ENCODE peak calls at places on chromosomes 6 and 20, in seven cellular contexts. One of them, this sample, is unnamed.
A peak's percentile ranks its signal among the peaks of the same experiment; 100 is the strongest.

GRCh38 chr6:35640017-35640664 is 48.6 kb downstream of the FKBP5 start:
- DNase-seq in H1: no peak
- DNase-seq in IMR-90: peak; percentile 62
- DNase-seq in mesenchymal stem cell: no peak
- DNase-seq in mesendoderm: no peak
- DNase-seq in H9: no peak
- DNase-seq in neuronal stem cell: no peak
- DNase-seq in this sample: no peak

GRCh38 chr6:37819177-37819801 is at the start of gene ZFAND3:
- DNase-seq in H1: peak; percentile 98
- DNase-seq in IMR-90: peak; percentile 96
- DNase-seq in mesenchymal stem cell: peak; percentile 98
- DNase-seq in mesendoderm: peak; percentile 98
- DNase-seq in H9: peak; percentile 96
- DNase-seq in neuronal stem cell: peak; percentile 98
- DNase-seq in this sample: peak; percentile 99

GRCh38 chr6:14880052-14880451 is 365.8 kb upstream of the JARID2 start:
- DNase-seq in H1: no peak
- DNase-seq in IMR-90: no peak
- DNase-seq in mesenchymal stem cell: no peak
- DNase-seq in mesendoderm: no peak
- DNase-seq in H9: no peak
- DNase-seq in neuronal stem cell: no peak
- DNase-seq in this sample: no peak

GRCh38 chr6:104607501-104607900 is 252.2 kb downstream of the HACE1 start:
- DNase-seq in H1: no peak
- DNase-seq in IMR-90: no peak
- DNase-seq in mesenchymal stem cell: no peak
- DNase-seq in mesendoderm: no peak
- DNase-seq in H9: no peak
- DNase-seq in neuronal stem cell: no peak
- DNase-seq in this sample: no peak

GRCh38 chr6:47701374-47701773 is 3.0 kb downstream of the ADGRF4 start:
- DNase-seq in H1: no peak
- DNase-seq in IMR-90: no peak
- DNase-seq in mesenchymal stem cell: peak; percentile 13
- DNase-seq in mesendoderm: peak; percentile 14
- DNase-seq in H9: no peak
- DNase-seq in neuronal stem cell: no peak
- DNase-seq in this sample: peak; percentile 68

GRCh38 chr6:159969921-159970320 is 1.0 kb downstream of the IGF2R start:
- DNase-seq in H1: no peak
- DNase-seq in IMR-90: peak; percentile 84
- DNase-seq in mesenchymal stem cell: peak; percentile 94
- DNase-seq in mesendoderm: peak; percentile 91
- DNase-seq in H9: no peak
- DNase-seq in neuronal stem cell: peak; percentile 64
- DNase-seq in this sample: peak; percentile 68

GRCh38 chr6:81557811-81558210 is 194.7 kb downstream of the TENT5A start:
- DNase-seq in H1: no peak
- DNase-seq in IMR-90: no peak
- DNase-seq in mesenchymal stem cell: no peak
- DNase-seq in mesendoderm: peak; percentile 56
- DNase-seq in H9: no peak
- DNase-seq in neuronal stem cell: no peak
- DNase-seq in this sample: peak; percentile 74

GRCh38 chr20:14407336-14407735 is 69.9 kb upstream of the FLRT3 start:
- DNase-seq in H1: no peak
- DNase-seq in IMR-90: no peak
- DNase-seq in mesenchymal stem cell: no peak
- DNase-seq in mesendoderm: no peak
- DNase-seq in H9: no peak
- DNase-seq in neuronal stem cell: no peak
- DNase-seq in this sample: no peak

GRCh38 chr20:58059145-58059544 is 169.3 kb downstream of the ANKRD60 start:
- DNase-seq in H1: peak; percentile 20
- DNase-seq in IMR-90: no peak
- DNase-seq in mesenchymal stem cell: no peak
- DNase-seq in mesendoderm: no peak
- DNase-seq in H9: no peak
- DNase-seq in neuronal stem cell: no peak
- DNase-seq in this sample: no peak

GRCh38 chr20:35312348-35312747 is 20.1 kb upstream of the FAM83C start:
- DNase-seq in H1: no peak
- DNase-seq in IMR-90: peak; percentile 96
- DNase-seq in mesenchymal stem cell: peak; percentile 87
- DNase-seq in mesendoderm: peak; percentile 86
- DNase-seq in H9: no peak
- DNase-seq in neuronal stem cell: no peak
- DNase-seq in this sample: no peak

GRCh38 chr6:107663308-107663707 is 160.8 kb downstream of the SCML4 start:
- DNase-seq in H1: no peak
- DNase-seq in IMR-90: no peak
- DNase-seq in mesenchymal stem cell: no peak
- DNase-seq in mesendoderm: no peak
- DNase-seq in H9: no peak
- DNase-seq in neuronal stem cell: no peak
- DNase-seq in this sample: no peak

GRCh38 chr6:20366082-20366834 is 35.4 kb upstream of the E2F3 start:
- DNase-seq in H1: no peak
- DNase-seq in IMR-90: no peak
- DNase-seq in mesenchymal stem cell: no peak
- DNase-seq in mesendoderm: peak; percentile 27
- DNase-seq in H9: no peak
- DNase-seq in neuronal stem cell: no peak
- DNase-seq in this sample: peak; percentile 62

GRCh38 chr6:56102216-56102615 is 145.2 kb downstream of the COL21A1 start:
- DNase-seq in H1: no peak
- DNase-seq in IMR-90: no peak
- DNase-seq in mesenchymal stem cell: no peak
- DNase-seq in mesendoderm: no peak
- DNase-seq in H9: no peak
- DNase-seq in neuronal stem cell: no peak
- DNase-seq in this sample: no peak

GRCh38 chr20:11980263-11980662 is 62.6 kb downstream of the BTBD3 start:
- DNase-seq in H1: no peak
- DNase-seq in IMR-90: no peak
- DNase-seq in mesenchymal stem cell: no peak
- DNase-seq in mesendoderm: no peak
- DNase-seq in H9: no peak
- DNase-seq in neuronal stem cell: no peak
- DNase-seq in this sample: no peak

GRCh38 chr6:167398214-167399050 is 73.5 kb downstream of the TTLL2 start:
- DNase-seq in H1: no peak
- DNase-seq in IMR-90: no peak
- DNase-seq in mesenchymal stem cell: no peak
- DNase-seq in mesendoderm: no peak
- DNase-seq in H9: no peak
- DNase-seq in neuronal stem cell: no peak
- DNase-seq in this sample: no peak

GRCh38 chr20:6673071-6673470 is 94.4 kb upstream of the BMP2 start:
- DNase-seq in H1: no peak
- DNase-seq in IMR-90: no peak
- DNase-seq in mesenchymal stem cell: no peak
- DNase-seq in mesendoderm: no peak
- DNase-seq in H9: no peak
- DNase-seq in neuronal stem cell: no peak
- DNase-seq in this sample: no peak

GRCh38 chr6:142871910-142872331 is 73.1 kb downstream of the HIVEP2 start:
- DNase-seq in H1: no peak
- DNase-seq in IMR-90: peak; percentile 96
- DNase-seq in mesenchymal stem cell: peak; percentile 94
- DNase-seq in mesendoderm: no peak
- DNase-seq in H9: no peak
- DNase-seq in neuronal stem cell: no peak
- DNase-seq in this sample: no peak

GRCh38 chr20:11216451-11217314 is 542.9 kb upstream of the JAG1 start:
- DNase-seq in H1: no peak
- DNase-seq in IMR-90: peak; percentile 82
- DNase-seq in mesenchymal stem cell: peak; percentile 40
- DNase-seq in mesendoderm: no peak
- DNase-seq in H9: no peak
- DNase-seq in neuronal stem cell: no peak
- DNase-seq in this sample: peak; percentile 16

GRCh38 chr6:97969065-97969464 is 686.0 kb upstream of the MMS22L start:
- DNase-seq in H1: no peak
- DNase-seq in IMR-90: no peak
- DNase-seq in mesenchymal stem cell: no peak
- DNase-seq in mesendoderm: peak; percentile 69
- DNase-seq in H9: no peak
- DNase-seq in neuronal stem cell: no peak
- DNase-seq in this sample: no peak

GRCh38 chr20:50073500-50073899 is 39.5 kb downstream of the UBE2V1 start:
- DNase-seq in H1: no peak
- DNase-seq in IMR-90: no peak
- DNase-seq in mesenchymal stem cell: no peak
- DNase-seq in mesendoderm: no peak
- DNase-seq in H9: no peak
- DNase-seq in neuronal stem cell: no peak
- DNase-seq in this sample: no peak

GRCh38 chr6:116096979-116097816 is 3.5 kb upstream of the NT5DC1 start:
- DNase-seq in H1: no peak
- DNase-seq in IMR-90: peak; percentile 44
- DNase-seq in mesenchymal stem cell: peak; percentile 21
- DNase-seq in mesendoderm: no peak
- DNase-seq in H9: no peak
- DNase-seq in neuronal stem cell: no peak
- DNase-seq in this sample: peak; percentile 36

GRCh38 chr6:166930354-166930891 is 25.9 kb downstream of the RNASET2 start:
- DNase-seq in H1: no peak
- DNase-seq in IMR-90: no peak
- DNase-seq in mesenchymal stem cell: no peak
- DNase-seq in mesendoderm: no peak
- DNase-seq in H9: no peak
- DNase-seq in neuronal stem cell: no peak
- DNase-seq in this sample: no peak

GRCh38 chr6:156731436-156731835 is 45.7 kb upstream of the ARID1B start:
- DNase-seq in H1: no peak
- DNase-seq in IMR-90: peak; percentile 86
- DNase-seq in mesenchymal stem cell: peak; percentile 27
- DNase-seq in mesendoderm: no peak
- DNase-seq in H9: no peak
- DNase-seq in neuronal stem cell: no peak
- DNase-seq in this sample: no peak
- H3K79me1 ChIP-seq in H1: no peaks in the 10 kb centered on the region
- H3K79me1 ChIP-seq in IMR-90: no peaks in the 10 kb centered on the region
- H3K79me1 ChIP-seq in mesenchymal stem cell: no peaks in the 10 kb centered on the region
- H3K79me1 ChIP-seq in mesendoderm: no peaks in the 10 kb centered on the region
- H3K79me1 ChIP-seq in H9: no peaks in the 10 kb centered on the region
- H3K79me1 ChIP-seq in neuronal stem cell: peaks cover 2% of the 10 kb centered on the region
- H3K79me1 ChIP-seq in this sample: no peaks in the 10 kb centered on the region

DNA sequence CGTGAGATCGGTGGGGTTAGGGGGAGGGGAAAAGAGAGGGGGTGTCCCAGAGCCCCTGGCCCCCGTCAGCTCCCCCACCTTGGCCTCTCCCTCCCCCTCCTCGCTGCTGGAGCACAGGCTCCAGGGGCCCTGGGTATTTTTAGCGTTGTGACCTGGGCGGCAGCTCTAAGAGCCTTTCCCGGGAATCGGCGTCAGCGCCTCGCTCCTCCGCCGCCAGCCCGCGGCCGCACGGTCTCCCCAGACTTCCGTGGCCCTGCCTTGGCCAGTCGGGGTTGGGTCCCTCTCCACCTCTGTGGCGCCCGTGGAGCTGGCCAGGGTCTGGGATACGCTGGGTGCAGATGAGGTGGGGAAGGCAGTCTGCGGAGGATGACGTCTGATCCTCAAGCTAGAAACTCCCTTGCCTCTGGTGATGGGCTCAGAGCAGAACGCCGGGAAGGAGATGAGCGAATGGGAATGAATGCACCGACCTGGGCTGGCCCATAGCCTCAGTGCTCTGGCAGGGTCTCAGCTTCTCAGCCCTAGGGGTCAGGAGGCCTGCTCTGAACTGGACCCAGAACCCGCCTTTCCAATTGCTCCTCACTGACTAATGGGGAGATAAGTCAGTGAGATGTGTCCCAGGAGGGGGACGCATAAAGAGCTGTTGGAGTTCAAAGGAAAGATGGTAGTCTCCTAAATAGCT is 883 bp upstream of the DBNDD2 start:
- DNase-seq in H1: no peak
- DNase-seq in IMR-90: no peak
- DNase-seq in mesenchymal stem cell: peak; percentile 67
- DNase-seq in mesendoderm: peak; percentile 63
- DNase-seq in H9: peak; percentile 52
- DNase-seq in neuronal stem cell: peak; percentile 15
- DNase-seq in this sample: no peak
- H2BK5ac ChIP-seq in H1: peak overlapping the region; percentile 40
- H2BK5ac ChIP-seq in IMR-90: no peak overlapping the region
- H2BK5ac ChIP-seq in mesenchymal stem cell: no peak overlapping the region
- H2BK5ac ChIP-seq in mesendoderm: no peak overlapping the region
- H2BK5ac ChIP-seq in H9: no peak overlapping the region
- H2BK5ac ChIP-seq in neuronal stem cell: peak overlapping the region; percentile 93
- H2BK5ac ChIP-seq in this sample: no peak overlapping the region

DNA sequence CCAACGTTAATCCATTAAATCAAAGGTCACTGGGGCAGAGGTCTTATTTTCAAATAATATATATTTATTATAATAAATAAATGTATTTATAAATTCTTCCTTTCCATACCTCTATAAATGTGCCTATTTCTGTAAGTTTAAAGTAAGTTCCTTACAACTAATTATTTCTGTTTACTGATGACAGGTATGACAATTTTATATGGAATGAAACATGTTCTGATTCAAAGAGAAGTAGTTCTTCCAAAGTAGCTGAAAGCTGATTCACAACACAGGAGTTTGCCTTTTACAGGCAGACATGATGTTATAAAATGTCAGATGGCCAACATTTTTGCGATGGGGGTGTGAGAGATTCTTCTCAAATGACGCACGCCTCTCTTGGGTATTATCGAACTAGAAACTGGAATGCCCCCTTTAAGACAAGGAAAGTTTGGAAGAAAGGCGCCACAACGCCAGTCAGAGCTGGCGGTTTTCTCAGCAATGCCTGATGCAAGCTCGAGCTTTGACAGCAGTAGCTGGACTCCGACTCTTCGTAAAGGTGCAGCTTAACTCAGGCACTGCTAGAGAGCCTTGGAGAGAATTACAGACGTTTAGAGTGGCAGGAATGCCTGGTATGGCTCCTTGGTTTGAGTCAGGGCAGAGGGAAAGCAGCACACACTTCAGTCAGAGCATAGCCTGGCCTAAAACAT is 92.1 kb downstream of the FOXC1 start:
- DNase-seq in H1: no peak
- DNase-seq in IMR-90: peak; percentile 95
- DNase-seq in mesenchymal stem cell: peak; percentile 35
- DNase-seq in mesendoderm: peak; percentile 42
- DNase-seq in H9: no peak
- DNase-seq in neuronal stem cell: no peak
- DNase-seq in this sample: peak; percentile 92
- H3K4me2 ChIP-seq in H1: no peak overlapping the region
- H3K4me2 ChIP-seq in IMR-90: peak overlapping the region; percentile 53
- H3K4me2 ChIP-seq in mesenchymal stem cell: peak overlapping the region; percentile 31
- H3K4me2 ChIP-seq in mesendoderm: no peak overlapping the region
- H3K4me2 ChIP-seq in H9: no peak overlapping the region
- H3K4me2 ChIP-seq in neuronal stem cell: no peak overlapping the region
- H3K4me2 ChIP-seq in this sample: no peak overlapping the region

DNA sequence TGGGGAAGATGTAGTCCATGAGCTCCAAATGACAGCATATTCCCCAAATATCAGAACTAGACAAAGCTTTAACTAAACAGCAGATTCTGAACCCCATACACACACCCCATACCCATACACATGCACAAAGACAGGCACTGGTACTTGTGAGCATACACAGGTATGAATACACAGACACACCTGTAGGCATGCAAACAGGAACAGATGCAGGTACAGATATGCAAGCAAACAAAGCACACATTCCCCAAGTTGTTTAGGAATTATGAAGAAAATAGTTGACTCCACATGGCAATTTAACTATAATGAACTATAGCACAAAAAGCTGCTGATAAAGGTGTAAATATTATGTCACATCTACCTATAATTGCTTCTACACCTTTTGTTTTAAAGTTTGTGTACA is 16.7 kb downstream of the GOPC start:
- DNase-seq in H1: no peak
- DNase-seq in IMR-90: no peak
- DNase-seq in mesenchymal stem cell: no peak
- DNase-seq in mesendoderm: no peak
- DNase-seq in H9: no peak
- DNase-seq in neuronal stem cell: no peak
- DNase-seq in this sample: no peak
- H3K79me1 ChIP-seq in H1: peaks cover 5% of the 10 kb centered on the region
- H3K79me1 ChIP-seq in IMR-90: peaks cover 46% of the 10 kb centered on the region
- H3K79me1 ChIP-seq in mesenchymal stem cell: peaks cover 16% of the 10 kb centered on the region
- H3K79me1 ChIP-seq in mesendoderm: peaks cover 8% of the 10 kb centered on the region
- H3K79me1 ChIP-seq in H9: no peaks in the 10 kb centered on the region
- H3K79me1 ChIP-seq in neuronal stem cell: peaks cover 3% of the 10 kb centered on the region
- H3K79me1 ChIP-seq in this sample: no peaks in the 10 kb centered on the region

This sample was measured in trophoblast cell.